ENCODE peak calls at places on chromosomes 2 and 18, in ten cellular contexts. A is stomach; J is stimulated activated CD8-positive, alpha-beta memory T cell treated with anti-CD3 and anti-CD28 coated beads, Interleukin-4, amount 100 ng/mL, for 48 hours; W is testis; P is NCI-H774; Z is RPMI7951; X is activated CD8-positive, alpha-beta memory T cell treated with anti-CD3 and anti-CD28 coated beads, Interleukin-2, amount 50 U/mL, for 48 hours; L is iris pigment epithelial cell; Y is AG08395; K is fibroblast of lung. M is an unnamed sample.

GRCh38 chr2:207276858-207277257 is 111.1 kb upstream of the KLF7 start:
- DNase-seq in J (no peak), W (no peak), Z (no peak), P (no peak), L (no peak), K (no peak), Y (no peak), X (no peak), A (no peak), M (no peak)

GRCh38 chr2:231297108-231297908 is 98.2 kb upstream of the B3GNT7 start:
- DNase-seq in Y (peak), Z (peak), L (peak), A (peak), P (no peak), J (peak), W (peak), X (peak), K (peak), M (peak)

GRCh38 chr2:71995067-71995665 is 152.5 kb downstream of the CYP26B1 start:
- DNase-seq in J (no peak), P (no peak), L (peak), Z (peak), X (no peak), A (no peak), W (no peak), K (peak), Y (peak), M (peak)

GRCh38 chr2:219962089-219962488 is 334.7 kb downstream of the SLC4A3 start:
- DNase-seq in L (no peak), K (no peak), X (no peak), J (no peak), Y (no peak), P (no peak), Z (no peak), A (no peak), W (no peak), M (no peak)

GRCh38 chr2:148796735-148797512 is 78.1 kb upstream of the KIF5C start:
- DNase-seq in L (no peak), A (no peak), Z (no peak), X (no peak), K (no peak), Y (no peak), P (no peak), W (no peak), J (no peak), M (no peak)

GRCh38 chr18:49238433-49239042 is 221.9 kb downstream of the DYM start:
- DNase-seq in A (no peak), Z (peak), L (peak), X (no peak), P (no peak), J (no peak), K (peak), Y (peak), W (no peak), M (peak)

GRCh38 chr2:25274868-25275574 is 66.7 kb downstream of the DNMT3A start:
- DNase-seq in Y (no peak), J (peak), A (no peak), Z (no peak), K (peak), X (no peak), W (no peak), P (no peak), L (peak), M (peak)

GRCh38 chr2:134670955-134671354 is 47.8 kb downstream of the TMEM163 start:
- DNase-seq in A (peak), X (no peak), J (no peak), K (no peak), W (peak), L (no peak), Y (no peak), P (peak), Z (peak), M (no peak)

GRCh38 chr2:177554365-177554764 is 161.8 kb downstream of the AGPS start:
- DNase-seq in X (no peak), W (no peak), A (no peak), Y (no peak), J (no peak), L (peak), Z (no peak), P (no peak), K (peak), M (no peak)

GRCh38 chr2:118012778-118013177 is 1.1 kb downstream of the CCDC93 start:
- DNase-seq in W (no peak), A (no peak), P (no peak), Z (no peak), Y (no peak), J (no peak), L (no peak), K (no peak), X (no peak), M (peak)

GRCh38 chr18:54961868-54962267 is 2.6 kb upstream of the CCDC68 start:
- DNase-seq in P (no peak), A (no peak), Y (no peak), K (no peak), L (no peak), X (no peak), Z (no peak), J (no peak), W (no peak), M (no peak)

GRCh38 chr2:7697052-7697451 is 779.8 kb downstream of the RNF144A start:
- DNase-seq in L (no peak), W (no peak), Y (no peak), X (no peak), A (no peak), Z (no peak), J (no peak), P (no peak), K (no peak), M (no peak)

GRCh38 chr2:42835577-42836371 is 43.4 kb upstream of the HAAO start:
- DNase-seq in Y (peak), P (no peak), X (no peak), Z (peak), K (peak), W (peak), A (no peak), J (peak), L (peak), M (peak)

GRCh38 chr2:72847916-72848315 is 22.1 kb upstream of the EXOC6B start:
- DNase-seq in K (no peak), J (no peak), L (no peak), A (no peak), X (no peak), Z (no peak), W (no peak), Y (no peak), P (no peak), M (no peak)

GRCh38 chr2:46963961-46964673 is 48.5 kb upstream of the MCFD2 start:
- DNase-seq in L (peak), Y (no peak), P (no peak), W (no peak), X (no peak), J (no peak), Z (no peak), K (peak), A (no peak), M (no peak)

GRCh38 chr2:204545861-204546773 is 842 bp downstream of the PARD3B start:
- DNase-seq in Z (no peak), L (no peak), Y (no peak), K (no peak), J (peak), A (peak), W (peak), X (peak), P (peak), M (no peak)

GRCh38 chr2:51013870-51014526 is 17.9 kb downstream of the NRXN1 start:
- DNase-seq in X (no peak), A (no peak), K (no peak), Y (no peak), W (no peak), Z (no peak), L (no peak), P (no peak), J (no peak), M (no peak)

GRCh38 chr2:70978388-70979357 is at the start of gene ANKRD53:
- DNase-seq in P (peak), Y (peak), K (peak), J (no peak), A (peak), L (peak), Z (peak), W (peak), X (peak), M (peak)

GRCh38 chr2:77479395-77479794 is 42.8 kb downstream of the LRRTM4 start:
- DNase-seq in L (no peak), P (no peak), A (no peak), Z (no peak), W (no peak), X (no peak), K (peak), Y (no peak), J (no peak), M (no peak)

GRCh38 chr18:31233550-31234306 is 71.1 kb upstream of the DSC1 start:
- DNase-seq in L (no peak), Z (no peak), Y (no peak), X (no peak), A (no peak), W (no peak), K (no peak), P (no peak), J (no peak), M (no peak)

GRCh38 chr18:46324556-46324955 is 220.4 kb downstream of the HAUS1 start:
- DNase-seq in L (peak), W (no peak), J (no peak), P (peak), X (no peak), A (no peak), Y (peak), K (peak), Z (peak), M (peak)

GRCh38 chr2:64751286-64752260 is 97.9 kb upstream of the SERTAD2 start:
- DNase-seq in W (peak), A (peak), X (no peak), J (no peak), L (peak), K (peak), P (peak), Y (peak), Z (peak), M (no peak)

GRCh38 chr18:64474279-64474678 is 325.4 kb upstream of the LINC00305 start:
- DNase-seq in Z (no peak), X (no peak), W (no peak), A (no peak), K (no peak), P (no peak), J (no peak), L (no peak), Y (no peak), M (no peak)

GRCh38 chr18:13018379-13018778 is 27.2 kb downstream of the CEP192 start:
- DNase-seq in W (no peak), J (no peak), P (no peak), K (no peak), X (no peak), Z (no peak), Y (no peak), A (no peak), L (no peak), M (no peak)

GRCh38 chr2:10911291-10912075 is at the start of gene KCNF1:
- DNase-seq in J (no peak), X (no peak), L (peak), Z (peak), A (no peak), P (peak), Y (peak), K (peak), W (peak), M (peak)

GRCh38 chr2:108403494-108403893 is 25.7 kb downstream of the SULT1C4 start:
- DNase-seq in L (peak), K (peak), X (no peak), W (no peak), J (no peak), Z (peak), A (no peak), P (no peak), Y (peak), M (no peak)

GRCh38 chr18:63553117-63553516 is 10.9 kb downstream of the SERPINB12 start:
- DNase-seq in J (no peak), L (peak), K (peak), A (no peak), W (peak), Y (peak), Z (peak), X (no peak), P (no peak), M (peak)

GRCh38 chr2:6924918-6925194 is 7.6 kb downstream of the RNF144A start:
- DNase-seq in X (peak), L (no peak), J (no peak), A (no peak), Y (no peak), K (no peak), W (no peak), P (no peak), Z (no peak), M (no peak)

GRCh38 chr2:9663008-9663879 is 32.4 kb upstream of the YWHAQ start:
- DNase-seq in X (no peak), W (no peak), L (no peak), Z (no peak), Y (no peak), P (no peak), A (no peak), K (no peak), J (no peak), M (no peak)